ENCODE peak calls at places on chromosome 3, in nine cellular contexts. N is endothelial cell of umbilical vein, P is PC-3, Z is gastrocnemius medialis, C is heart right ventricle, O is fibroblast of lung, X is astrocyte, H is heart left ventricle, G is ovary. B is an unnamed sample.

GRCh38 chr3:159418571-159419526 is 569.8 kb upstream of the IL12A start:
- DNase-seq in N (peak; percentile 76), P (peak; percentile 57), Z (no peak), C (no peak), O (peak; percentile 70), X (peak; percentile 55), H (no peak), G (no peak), B (no peak)

GRCh38 chr3:150180349-150180748 is 209.7 kb upstream of the PFN2 start:
- DNase-seq in N (peak; percentile 38), P (peak; percentile 19), Z (no peak), C (no peak), O (peak; percentile 78), X (peak; percentile 70), H (no peak), G (no peak), B (no peak)

GRCh38 chr3:3627104-3627503 is 172.1 kb upstream of the LRRN1 start:
- DNase-seq in N (no peak), P (no peak), Z (no peak), C (no peak), O (peak; percentile 65), X (peak; percentile 60), H (no peak), G (no peak), B (no peak)

GRCh38 chr3:132522353-132522752 is 74.7 kb upstream of the ACKR4 start:
- DNase-seq in N (no peak), P (no peak), Z (no peak), C (no peak), O (no peak), X (no peak), H (no peak), G (no peak), B (no peak)

GRCh38 chr3:187518616-187519015 is 150.4 kb downstream of the RTP4 start:
- DNase-seq in N (no peak), P (no peak), Z (no peak), C (no peak), O (no peak), X (no peak), H (no peak), G (no peak), B (no peak)

GRCh38 chr3:150130404-150131100 is 159.9 kb upstream of the PFN2 start:
- DNase-seq in N (no peak), P (no peak), Z (no peak), C (no peak), O (no peak), X (no peak), H (no peak), G (no peak), B (no peak)

GRCh38 chr3:11650391-11650790 is 6.7 kb upstream of the VGLL4 start:
- DNase-seq in N (no peak), P (no peak), Z (no peak), C (no peak), O (no peak), X (no peak), H (no peak), G (no peak), B (no peak)

GRCh38 chr3:42270561-42270960 is 4.6 kb upstream of the CCK start:
- DNase-seq in N (no peak), P (no peak), Z (no peak), C (no peak), O (no peak), X (no peak), H (no peak), G (no peak), B (no peak)

GRCh38 chr3:174331095-174331802 is 527.9 kb upstream of the NAALADL2 start:
- DNase-seq in N (no peak), P (no peak), Z (no peak), C (no peak), O (no peak), X (no peak), H (no peak), G (no peak), B (no peak)

GRCh38 chr3:10417849-10418248 is 87.5 kb downstream of the ATP2B2 start:
- DNase-seq in N (peak; percentile 3), P (peak; percentile 11), Z (no peak), C (no peak), O (peak; percentile 33), X (peak; percentile 8), H (no peak), G (no peak), B (no peak)

GRCh38 chr3:94269763-94270162 is 206.9 kb downstream of the NSUN3 start:
- DNase-seq in N (no peak), P (no peak), Z (no peak), C (no peak), O (peak; percentile 60), X (peak; percentile 39), H (no peak), G (no peak), B (no peak)

GRCh38 chr3:190996376-190996775 is 133.9 kb upstream of the GMNC start:
- DNase-seq in N (no peak), P (no peak), Z (no peak), C (no peak), O (peak; percentile 2), X (no peak), H (no peak), G (no peak), B (no peak)

DNA sequence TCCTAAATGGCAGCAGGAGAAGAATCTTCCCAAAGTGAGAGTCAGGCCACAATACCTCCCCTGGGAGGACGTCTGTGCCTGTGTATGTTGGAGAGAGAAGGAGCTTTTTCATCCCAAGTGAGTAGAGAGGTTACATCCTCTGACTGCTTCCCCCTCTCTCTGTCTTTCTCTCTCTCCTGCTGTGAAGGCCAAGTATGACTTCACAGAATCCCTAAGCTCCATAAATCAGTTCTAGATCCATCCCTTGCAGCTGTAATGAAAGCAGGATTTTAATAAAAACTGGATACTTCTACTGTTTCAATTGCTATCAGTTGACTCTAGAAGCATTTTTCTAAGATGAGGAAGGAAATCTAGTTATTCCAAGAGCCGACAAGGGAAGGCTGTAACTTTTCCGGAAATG is 389.1 kb upstream of the PROK2 start:
- DNase-seq in N (no peak), P (no peak), Z (no peak), C (no peak), O (no peak), X (peak; percentile 2), H (no peak), G (no peak), B (no peak)
- H3K27ac ChIP-seq in N (no peak overlapping the region), P (no peak overlapping the region), Z (no peak overlapping the region), C (no peak overlapping the region), O (no peak overlapping the region), X (no peak overlapping the region), H (no peak overlapping the region), G (peak overlapping the region; percentile 19), B (no peak overlapping the region)

DNA sequence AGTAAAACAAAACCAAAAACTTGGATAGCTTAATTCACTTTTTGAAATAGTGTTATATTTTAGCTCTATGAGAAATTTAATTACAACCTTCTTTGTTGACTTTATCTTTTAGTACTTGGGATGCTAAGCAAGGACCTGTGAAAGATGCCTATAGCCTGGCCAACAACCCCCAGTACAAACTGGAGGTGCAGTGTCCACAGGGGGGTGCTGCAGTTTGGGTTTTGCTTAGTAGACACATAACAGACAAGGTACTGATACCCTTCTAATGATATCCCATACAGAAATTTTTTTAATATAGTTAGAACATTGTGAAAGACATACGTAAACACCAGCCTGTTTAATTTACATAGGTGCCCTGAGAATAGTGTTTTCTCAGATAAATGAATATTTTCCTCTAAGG is 35.3 kb downstream of the CAPN7 start:
- DNase-seq in N (peak; percentile 40), P (peak; percentile 34), Z (no peak), C (no peak), O (peak; percentile 10), X (no peak), H (no peak), G (peak; percentile 62), B (no peak)
- TF ChIP-seq CTCF in N (peak; percentile 29), P (peak; percentile 63), Z (peak; percentile 23), C (peak; percentile 25), O (peak; percentile 17), X (peak; percentile 14), H (peak; percentile 26), G (no peak), B (no peak)

DNA sequence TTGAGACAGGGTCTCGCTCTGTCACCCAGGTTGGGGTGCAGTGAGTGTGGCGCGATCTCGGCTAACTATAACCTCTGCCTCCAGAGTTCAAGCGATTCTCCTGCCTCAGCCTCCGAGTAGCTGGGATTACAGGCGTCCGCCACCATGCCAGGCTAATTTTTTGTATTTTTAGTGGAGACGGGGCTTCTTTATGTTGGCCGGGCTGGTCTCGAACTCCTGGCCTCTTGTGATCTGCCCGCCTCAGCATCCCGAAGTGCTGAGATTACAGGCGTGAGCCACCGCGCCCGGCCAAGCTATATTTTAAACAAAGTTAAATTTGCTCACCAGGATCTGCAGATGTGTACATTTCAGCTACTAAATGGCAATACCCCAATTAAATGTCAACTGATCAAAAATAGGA is 1.1 kb upstream of the C3orf38 start:
- DNase-seq in N (no peak), P (no peak), Z (no peak), C (no peak), O (no peak), X (no peak), H (no peak), G (peak; percentile 17), B (no peak)
- H3K27ac ChIP-seq in N (no peak overlapping the region), P (peak overlapping the region; percentile 90), Z (no peak overlapping the region), C (no peak overlapping the region), O (peak overlapping the region; percentile 94), X (peak overlapping the region; percentile 92), H (peak overlapping the region; percentile 98), G (no peak overlapping the region), B (no peak overlapping the region)

GRCh38 chr3:182618085-182618732 is 175.1 kb upstream of the ATP11B start:
- DNase-seq in N (peak; percentile 18), P (peak; percentile 78), Z (no peak), C (no peak), O (peak; percentile 46), X (peak; percentile 39), H (no peak), G (no peak), B (peak; percentile 31)
- TF ChIP-seq CTCF in N (peak; percentile 2), P (peak; percentile 95), Z (no peak), C (no peak), O (peak; percentile 15), X (peak; percentile 66), H (peak; percentile 31), G (no peak), B (peak; percentile 71)

GRCh38 chr3:128549283-128550112 is 56.5 kb upstream of the GATA2 start:
- DNase-seq in N (peak; percentile 96), P (peak; percentile 3), Z (no peak), C (peak; percentile 77), O (peak; percentile 91), X (peak; percentile 84), H (peak; percentile 82), G (peak; percentile 53), B (no peak)

GRCh38 chr3:128550471-128551126 is 57.6 kb upstream of the GATA2 start:
- DNase-seq in N (peak; percentile 7), P (no peak), Z (no peak), C (no peak), O (no peak), X (no peak), H (peak; percentile 44), G (no peak), B (no peak)

GRCh38 chr3:128548426-128549282 is 55.7 kb upstream of the GATA2 start:
- DNase-seq in N (peak; percentile 73), P (no peak), Z (no peak), C (no peak), O (peak; percentile 75), X (peak; percentile 66), H (no peak), G (no peak), B (no peak)

GRCh38 chr3:128551464-128551863 is 58.5 kb upstream of the GATA2 start:
- DNase-seq in N (no peak), P (no peak), Z (no peak), C (no peak), O (no peak), X (no peak), H (no peak), G (no peak), B (no peak)

GRCh38 chr3:128550113-128550440 is 57.1 kb upstream of the GATA2 start:
- DNase-seq in N (peak; percentile 22), P (no peak), Z (no peak), C (no peak), O (no peak), X (no peak), H (no peak), G (no peak), B (no peak)
- H3K27ac ChIP-seq in N (peak overlapping the region; percentile 36), P (no peak overlapping the region), Z (peak overlapping the region; percentile 62), C (peak overlapping the region; percentile 73), O (no peak overlapping the region), X (no peak overlapping the region), H (peak overlapping the region; percentile 75), G (no peak overlapping the region), B (no peak overlapping the region)

B was measured in prostate gland.